ENCODE peak calls at places on chromosomes 5 and 9, in eight cellular contexts. U is ovary; M is lower leg skin; E is heart right ventricle; W is HCT116; D is CD8-positive, alpha-beta memory T cell; S is body of pancreas; X is transverse colon. V is an unnamed sample.

GRCh38 chr5:37598665-37599064 is 219.5 kb downstream of the WDR70 start:
- DNase-seq in E (no peak), X (no peak), W (no peak), D (no peak), S (no peak), M (no peak), U (no peak), V (no peak)

GRCh38 chr9:81999806-82000205 is 11.2 kb downstream of the SPATA31D1 start:
- DNase-seq in U (no peak), W (no peak), S (peak; percentile 45), E (no peak), D (no peak), X (no peak), M (no peak), V (no peak)

GRCh38 chr5:180090769-180091546 is 19.4 kb upstream of the RNF130 start:
- DNase-seq in D (no peak), U (no peak), S (peak; percentile 76), M (peak; percentile 80), E (no peak), W (peak; percentile 64), X (peak; percentile 41), V (no peak)

GRCh38 chr5:138745268-138745667 is 8.0 kb upstream of the CTNNA1 start:
- DNase-seq in U (no peak), E (no peak), S (no peak), D (no peak), M (no peak), W (no peak), X (no peak), V (peak; percentile 50)

GRCh38 chr5:33075731-33076130 is 364.6 kb downstream of the NPR3 start:
- DNase-seq in W (no peak), X (no peak), U (no peak), E (no peak), M (no peak), S (no peak), D (no peak), V (no peak)

GRCh38 chr9:115226152-115226551 is 108.2 kb upstream of the TNC start:
- DNase-seq in D (no peak), X (no peak), U (no peak), M (no peak), S (no peak), W (peak; percentile 12), E (no peak), V (no peak)

GRCh38 chr5:60382761-60383160 is 317.2 kb downstream of the DEPDC1B start:
- DNase-seq in S (peak; percentile 25), E (no peak), M (no peak), D (no peak), W (peak; percentile 12), U (no peak), X (no peak), V (no peak)

GRCh38 chr9:97848582-97849237 is 4.3 kb upstream of the FOXE1 start:
- DNase-seq in E (no peak), W (no peak), U (no peak), S (no peak), M (peak; percentile 86), X (no peak), D (no peak), V (no peak)

GRCh38 chr9:77927265-77927664 is 104.3 kb downstream of the GNAQ start:
- DNase-seq in E (no peak), X (no peak), M (no peak), W (no peak), S (no peak), U (no peak), D (no peak), V (no peak)

GRCh38 chr9:31542384-31543055 is 841.9 kb upstream of the ACO1 start:
- DNase-seq in W (no peak), S (peak; percentile 32), E (no peak), U (peak; percentile 20), M (no peak), D (no peak), X (peak; percentile 13), V (no peak)

GRCh38 chr5:87722286-87722685 is 309.6 kb upstream of the CCNH start:
- DNase-seq in U (no peak), M (no peak), S (no peak), E (no peak), X (no peak), D (no peak), W (peak; percentile 33), V (no peak)

GRCh38 chr9:92001244-92001643 is 51.2 kb upstream of the ROR2 start:
- DNase-seq in S (no peak), U (no peak), X (no peak), W (no peak), E (no peak), M (no peak), D (no peak), V (no peak)
- H3K4me3 ChIP-seq in S (no peak overlapping the region), U (no peak overlapping the region), X (no peak overlapping the region), W (no peak overlapping the region), E (no peak overlapping the region), M (no peak overlapping the region), D (no peak overlapping the region), V (no peak overlapping the region)

DNA sequence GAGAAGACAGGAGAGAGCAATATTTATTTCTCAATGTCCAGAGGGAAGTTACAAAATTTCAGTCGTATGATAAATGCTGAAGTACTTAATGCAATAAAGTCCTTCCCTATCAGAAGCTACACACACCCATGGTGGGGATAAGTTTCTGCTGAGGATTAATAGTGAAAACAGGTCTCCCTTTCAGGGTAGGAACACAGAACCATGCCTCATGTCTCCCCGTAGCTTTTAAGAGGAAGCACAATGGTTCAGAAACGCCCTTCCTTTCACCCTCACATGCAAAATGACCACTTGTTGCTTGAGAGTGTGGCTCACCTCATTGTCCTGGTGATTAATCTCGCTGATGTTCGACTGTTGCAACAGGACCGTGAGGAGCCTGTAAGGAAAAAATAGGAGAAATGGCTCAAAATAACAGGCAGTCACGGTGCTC is 73.6 kb downstream of the ANKRD55 start:
- DNase-seq in D (no peak), E (no peak), W (no peak), X (no peak), M (no peak), U (no peak), S (no peak), V (no peak)
- H3K4me3 ChIP-seq in D (peak overlapping the region; percentile 46), E (no peak overlapping the region), W (no peak overlapping the region), X (no peak overlapping the region), M (no peak overlapping the region), U (no peak overlapping the region), S (no peak overlapping the region), V (no peak overlapping the region)

DNA sequence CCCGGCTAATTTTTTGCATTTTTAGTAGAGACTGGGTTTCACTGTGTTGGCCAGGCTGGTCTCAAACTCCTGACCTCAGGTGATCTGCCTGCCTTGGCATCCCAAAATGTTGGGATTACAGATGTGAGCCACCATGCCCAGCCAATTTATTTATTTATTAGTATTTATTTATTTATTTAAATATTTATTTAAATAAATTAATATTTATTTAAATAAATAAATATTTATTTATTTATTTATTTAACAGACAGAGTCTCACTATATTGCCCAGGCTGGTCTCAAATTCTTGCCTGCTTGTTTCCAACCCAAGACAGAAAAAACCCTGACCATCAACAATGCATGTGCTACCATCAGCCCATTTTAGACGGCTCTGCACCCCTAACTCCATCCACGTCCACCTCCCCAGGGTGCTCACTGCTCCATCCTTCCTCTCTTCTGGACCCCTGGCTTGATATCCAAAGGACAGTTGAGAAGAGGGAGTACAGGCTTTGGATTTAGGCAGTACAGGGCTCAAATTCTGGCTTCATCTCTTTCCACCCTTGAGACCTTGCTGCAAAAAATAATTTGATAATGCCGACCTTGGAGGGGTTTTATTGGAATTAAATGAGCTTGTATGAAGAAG is 232.6 kb downstream of the MED10 start:
- DNase-seq in M (no peak), E (no peak), W (no peak), X (no peak), D (no peak), S (no peak), U (no peak), V (no peak)
- H3K4me3 ChIP-seq in M (no peak overlapping the region), E (no peak overlapping the region), W (no peak overlapping the region), X (no peak overlapping the region), D (no peak overlapping the region), S (no peak overlapping the region), U (no peak overlapping the region), V (no peak overlapping the region)

DNA sequence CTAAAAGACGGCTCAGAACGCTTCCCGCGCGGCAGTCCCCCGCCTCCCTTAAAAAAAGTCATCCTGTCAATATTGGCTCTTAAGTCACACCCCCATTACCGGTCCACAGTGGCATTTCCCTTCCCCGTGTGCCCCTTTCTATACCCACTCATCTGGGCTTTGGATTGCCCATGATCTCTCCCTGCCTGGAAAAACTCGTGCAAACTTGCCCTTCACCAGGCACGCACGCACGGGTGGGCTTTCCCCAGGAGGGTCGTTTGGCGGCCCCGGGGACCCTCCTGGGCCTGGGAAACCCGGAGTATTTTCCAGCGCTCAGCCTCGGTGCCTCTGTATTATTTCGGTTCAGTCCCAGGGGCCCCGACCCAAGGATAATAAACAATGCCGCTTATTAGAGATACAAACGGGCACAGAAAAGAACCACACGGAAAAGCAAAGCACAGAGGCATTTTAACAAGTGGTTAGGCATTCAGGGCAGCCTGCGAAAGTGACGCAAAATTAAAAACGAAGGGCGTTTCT is 35.9 kb upstream of the NFIB start:
- DNase-seq in M (no peak), E (peak; percentile 18), X (no peak), W (no peak), S (no peak), D (no peak), U (no peak), V (no peak)
- H3K4me3 ChIP-seq in M (no peak overlapping the region), E (peak overlapping the region; percentile 42), X (no peak overlapping the region), W (no peak overlapping the region), S (no peak overlapping the region), D (no peak overlapping the region), U (no peak overlapping the region), V (no peak overlapping the region)

DNA sequence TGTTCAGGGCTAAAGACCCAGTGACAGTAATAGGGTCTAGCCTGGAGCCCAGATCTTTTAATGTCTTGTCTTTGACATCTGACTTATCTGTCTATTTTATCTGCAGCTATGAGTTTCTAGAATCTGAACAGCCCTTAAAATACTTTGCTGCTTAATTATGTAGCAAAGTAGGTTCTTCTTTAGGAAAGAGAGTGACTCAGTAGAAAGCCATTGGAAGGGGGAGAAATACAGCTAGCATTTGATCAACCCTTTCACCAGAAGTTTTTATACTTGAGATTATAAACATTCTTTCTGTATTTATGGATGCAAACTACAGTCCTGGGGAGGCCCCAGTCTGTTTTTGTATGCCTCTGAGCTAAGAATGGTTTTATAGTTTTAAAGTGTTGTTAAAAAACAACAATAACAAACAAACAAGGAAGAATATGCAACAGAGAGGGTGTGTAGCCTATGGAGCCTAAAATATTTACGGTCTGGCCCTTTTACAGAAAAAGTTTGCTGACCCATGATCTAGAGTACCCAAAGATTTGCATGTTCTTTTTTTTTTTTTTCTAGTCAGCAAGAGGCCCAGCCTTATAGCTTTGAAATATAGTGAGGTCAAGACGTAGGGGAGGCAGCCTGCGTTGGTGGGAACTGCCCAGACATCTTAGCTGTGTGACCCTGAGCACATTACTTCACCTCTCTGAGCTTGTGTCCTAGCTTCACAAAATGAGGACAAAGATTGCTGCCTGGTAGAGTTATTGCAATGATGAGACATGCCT is 9.7 kb downstream of the GSN start:
- DNase-seq in U (no peak), M (no peak), W (no peak), D (no peak), E (no peak), S (no peak), X (no peak), V (no peak)
- H3K4me3 ChIP-seq in U (no peak overlapping the region), M (no peak overlapping the region), W (no peak overlapping the region), D (no peak overlapping the region), E (no peak overlapping the region), S (no peak overlapping the region), X (no peak overlapping the region), V (no peak overlapping the region)

GRCh38 chr5:176780951-176781350 is 29.4 kb upstream of the UNC5A start:
- DNase-seq in S (no peak), X (no peak), E (no peak), U (no peak), W (no peak), M (peak; percentile 80), D (no peak), V (no peak)
- H3K4me3 ChIP-seq in S (no peak overlapping the region), X (no peak overlapping the region), E (no peak overlapping the region), U (no peak overlapping the region), W (no peak overlapping the region), M (no peak overlapping the region), D (no peak overlapping the region), V (no peak overlapping the region)